ENCODE peak calls at places on chromosomes 2 and 18, in nine cellular contexts. T, Z, A, L, M, U, W, R and J are unnamed samples.

GRCh38 chr2:130864830-130865229 is 28.1 kb downstream of the ARHGEF4 start:
- DNase-seq in T (peak; percentile 31), Z (peak; percentile 33), A (peak; percentile 71), L (peak; percentile 78), M (no peak), U (no peak), W (no peak), R (peak; percentile 43), J (peak; percentile 68)

GRCh38 chr18:11810379-11810778 is 40.8 kb upstream of the CHMP1B start:
- DNase-seq in T (no peak), Z (no peak), A (no peak), L (no peak), M (no peak), U (no peak), W (no peak), R (no peak), J (no peak)

GRCh38 chr2:156333274-156333950 is 891 bp upstream of the NR4A2 start:
- DNase-seq in T (no peak), Z (no peak), A (no peak), L (no peak), M (no peak), U (no peak), W (no peak), R (peak; percentile 9), J (peak; percentile 50)

GRCh38 chr2:11873766-11874165 is 127.3 kb downstream of the LPIN1 start:
- DNase-seq in T (no peak), Z (no peak), A (no peak), L (peak; percentile 50), M (no peak), U (no peak), W (no peak), R (no peak), J (no peak)

GRCh38 chr2:228689049-228689448 is 507.6 kb upstream of the SPHKAP start:
- DNase-seq in T (no peak), Z (peak; percentile 16), A (peak; percentile 62), L (no peak), M (no peak), U (peak; percentile 69), W (no peak), R (peak; percentile 13), J (no peak)

GRCh38 chr2:196293751-196294486 is 122.5 kb upstream of the STK17B start:
- DNase-seq in T (no peak), Z (no peak), A (peak; percentile 97), L (peak; percentile 96), M (no peak), U (no peak), W (no peak), R (no peak), J (no peak)

GRCh38 chr18:47174545-47175116 is 1.5 kb downstream of the IER3IP1 start:
- DNase-seq in T (no peak), Z (no peak), A (peak; percentile 3), L (no peak), M (no peak), U (no peak), W (no peak), R (peak; percentile 21), J (no peak)

GRCh38 chr18:49517483-49517882 is 30.4 kb upstream of the C18orf32 start:
- DNase-seq in T (no peak), Z (no peak), A (no peak), L (no peak), M (no peak), U (no peak), W (no peak), R (no peak), J (no peak)

GRCh38 chr2:227376911-227377396 is 2.2 kb downstream of the TM4SF20 start:
- DNase-seq in T (no peak), Z (no peak), A (no peak), L (peak; percentile 35), M (no peak), U (no peak), W (no peak), R (no peak), J (no peak)

GRCh38 chr18:32798209-32798960 is 25.6 kb upstream of the KLHL14 start:
- DNase-seq in T (peak; percentile 13), Z (no peak), A (no peak), L (no peak), M (no peak), U (no peak), W (no peak), R (no peak), J (no peak)

GRCh38 chr2:61662990-61663389 is 124.8 kb upstream of the XPO1 start:
- DNase-seq in T (no peak), Z (no peak), A (no peak), L (no peak), M (no peak), U (no peak), W (peak; percentile 57), R (no peak), J (no peak)

GRCh38 chr2:41791523-41791922 is 256.3 kb upstream of the PKDCC start:
- DNase-seq in T (peak; percentile 24), Z (no peak), A (peak; percentile 40), L (peak; percentile 41), M (no peak), U (peak; percentile 77), W (no peak), R (no peak), J (no peak)

GRCh38 chr2:131042161-131042775 is 51.0 kb downstream of the FAM168B start:
- DNase-seq in T (no peak), Z (no peak), A (peak; percentile 29), L (no peak), M (peak; percentile 54), U (no peak), W (no peak), R (peak; percentile 4), J (no peak)

GRCh38 chr18:62828091-62828640 is 112.8 kb downstream of the PHLPP1 start:
- DNase-seq in T (peak; percentile 2), Z (no peak), A (no peak), L (peak; percentile 41), M (no peak), U (no peak), W (no peak), R (no peak), J (no peak)

GRCh38 chr2:12169721-12170120 is 423.3 kb downstream of the LPIN1 start:
- DNase-seq in T (no peak), Z (no peak), A (peak; percentile 77), L (peak; percentile 90), M (no peak), U (no peak), W (peak; percentile 9), R (no peak), J (no peak)

GRCh38 chr2:172986040-172986439 is 89.6 kb upstream of the MAP3K20 start:
- DNase-seq in T (no peak), Z (no peak), A (peak; percentile 53), L (peak; percentile 10), M (no peak), U (no peak), W (no peak), R (no peak), J (no peak)

GRCh38 chr18:78632111-78632541 is 347.5 kb upstream of the SALL3 start:
- DNase-seq in T (no peak), Z (no peak), A (peak; percentile 2), L (peak; percentile 0), M (no peak), U (no peak), W (no peak), R (no peak), J (no peak)

GRCh38 chr2:95091885-95092555 is 29.6 kb downstream of the MRPS5 start:
- DNase-seq in T (no peak), Z (no peak), A (no peak), L (no peak), M (no peak), U (no peak), W (no peak), R (no peak), J (no peak)

GRCh38 chr18:23115683-23116096 is 19.6 kb upstream of the CABLES1 start:
- DNase-seq in T (no peak), Z (no peak), A (peak; percentile 99), L (peak; percentile 100), M (no peak), U (no peak), W (no peak), R (no peak), J (no peak)